ENCODE peak calls at places on chromosomes 11 and 22, in ten cellular contexts. One of them, this sample, is unnamed.

GRCh38 chr11:121591405-121592033 is 138.8 kb upstream of the SORL1-AS1 start:
- DNase-seq in transverse colon: peak; percentile 73
- DNase-seq in sigmoid colon: peak; percentile 74
- DNase-seq in esophagus muscularis mucosa: no peak
- DNase-seq in stomach: peak; percentile 70
- DNase-seq in SK-N-SH: peak; percentile 78
- DNase-seq in suprapubic skin: peak; percentile 74
- DNase-seq in HCT116: peak; percentile 64
- DNase-seq in spleen: no peak
- DNase-seq in GM23338: peak; percentile 89
- DNase-seq in this sample: peak; percentile 65

GRCh38 chr11:119608781-119609180 is 120.2 kb downstream of the NECTIN1 start:
- DNase-seq in transverse colon: no peak
- DNase-seq in sigmoid colon: no peak
- DNase-seq in esophagus muscularis mucosa: no peak
- DNase-seq in stomach: no peak
- DNase-seq in SK-N-SH: no peak
- DNase-seq in suprapubic skin: no peak
- DNase-seq in HCT116: no peak
- DNase-seq in spleen: no peak
- DNase-seq in GM23338: peak; percentile 49
- DNase-seq in this sample: no peak

GRCh38 chr22:30969532-30970355 is 679 bp downstream of the TUG1 start:
- DNase-seq in transverse colon: peak; percentile 53
- DNase-seq in sigmoid colon: peak; percentile 64
- DNase-seq in esophagus muscularis mucosa: no peak
- DNase-seq in stomach: peak; percentile 31
- DNase-seq in SK-N-SH: no peak
- DNase-seq in suprapubic skin: no peak
- DNase-seq in HCT116: no peak
- DNase-seq in spleen: no peak
- DNase-seq in GM23338: peak; percentile 59
- DNase-seq in this sample: no peak

GRCh38 chr22:37425800-37426531 is 1.3 kb downstream of the ELFN2 start:
- DNase-seq in transverse colon: no peak
- DNase-seq in sigmoid colon: no peak
- DNase-seq in esophagus muscularis mucosa: no peak
- DNase-seq in stomach: no peak
- DNase-seq in SK-N-SH: no peak
- DNase-seq in suprapubic skin: no peak
- DNase-seq in HCT116: no peak
- DNase-seq in spleen: no peak
- DNase-seq in GM23338: peak; percentile 70
- DNase-seq in this sample: peak; percentile 70

GRCh38 chr11:131279685-131280084 is 90.7 kb upstream of the NTM start:
- DNase-seq in transverse colon: no peak
- DNase-seq in sigmoid colon: no peak
- DNase-seq in esophagus muscularis mucosa: no peak
- DNase-seq in stomach: no peak
- DNase-seq in SK-N-SH: no peak
- DNase-seq in suprapubic skin: no peak
- DNase-seq in HCT116: no peak
- DNase-seq in spleen: no peak
- DNase-seq in GM23338: no peak
- DNase-seq in this sample: no peak

GRCh38 chr11:34492806-34493414 is 20.7 kb downstream of the ELF5 start:
- DNase-seq in transverse colon: peak; percentile 53
- DNase-seq in sigmoid colon: no peak
- DNase-seq in esophagus muscularis mucosa: no peak
- DNase-seq in stomach: peak; percentile 74
- DNase-seq in SK-N-SH: peak; percentile 72
- DNase-seq in suprapubic skin: no peak
- DNase-seq in HCT116: peak; percentile 60
- DNase-seq in spleen: no peak
- DNase-seq in GM23338: peak; percentile 87
- DNase-seq in this sample: peak; percentile 68

GRCh38 chr11:113991170-113991569 is 16.3 kb downstream of the HTR3A start:
- DNase-seq in transverse colon: no peak
- DNase-seq in sigmoid colon: no peak
- DNase-seq in esophagus muscularis mucosa: no peak
- DNase-seq in stomach: no peak
- DNase-seq in SK-N-SH: no peak
- DNase-seq in suprapubic skin: no peak
- DNase-seq in HCT116: no peak
- DNase-seq in spleen: no peak
- DNase-seq in GM23338: peak; percentile 87
- DNase-seq in this sample: no peak

GRCh38 chr11:118679483-118679882 is at the start of gene TREH:
- DNase-seq in transverse colon: peak; percentile 76
- DNase-seq in sigmoid colon: no peak
- DNase-seq in esophagus muscularis mucosa: no peak
- DNase-seq in stomach: peak; percentile 81
- DNase-seq in SK-N-SH: no peak
- DNase-seq in suprapubic skin: no peak
- DNase-seq in HCT116: no peak
- DNase-seq in spleen: peak; percentile 57
- DNase-seq in GM23338: no peak
- DNase-seq in this sample: no peak

GRCh38 chr11:117909611-117910382 is 19.4 kb downstream of the TMPRSS13 start:
- DNase-seq in transverse colon: no peak
- DNase-seq in sigmoid colon: peak; percentile 57
- DNase-seq in esophagus muscularis mucosa: no peak
- DNase-seq in stomach: no peak
- DNase-seq in SK-N-SH: no peak
- DNase-seq in suprapubic skin: peak; percentile 60
- DNase-seq in HCT116: no peak
- DNase-seq in spleen: peak; percentile 82
- DNase-seq in GM23338: no peak
- DNase-seq in this sample: no peak

GRCh38 chr11:59222464-59223065 is 9.8 kb upstream of the MPEG1 start:
- DNase-seq in transverse colon: no peak
- DNase-seq in sigmoid colon: no peak
- DNase-seq in esophagus muscularis mucosa: no peak
- DNase-seq in stomach: no peak
- DNase-seq in SK-N-SH: no peak
- DNase-seq in suprapubic skin: no peak
- DNase-seq in HCT116: no peak
- DNase-seq in spleen: no peak
- DNase-seq in GM23338: no peak
- DNase-seq in this sample: no peak

GRCh38 chr11:115959098-115959497 is 454.9 kb upstream of the CADM1 start:
- DNase-seq in transverse colon: no peak
- DNase-seq in sigmoid colon: no peak
- DNase-seq in esophagus muscularis mucosa: no peak
- DNase-seq in stomach: no peak
- DNase-seq in SK-N-SH: peak; percentile 36
- DNase-seq in suprapubic skin: no peak
- DNase-seq in HCT116: no peak
- DNase-seq in spleen: no peak
- DNase-seq in GM23338: no peak
- DNase-seq in this sample: no peak

GRCh38 chr11:12147827-12148226 is 37.4 kb downstream of the MICAL2 start:
- DNase-seq in transverse colon: no peak
- DNase-seq in sigmoid colon: no peak
- DNase-seq in esophagus muscularis mucosa: no peak
- DNase-seq in stomach: no peak
- DNase-seq in SK-N-SH: no peak
- DNase-seq in suprapubic skin: no peak
- DNase-seq in HCT116: no peak
- DNase-seq in spleen: no peak
- DNase-seq in GM23338: no peak
- DNase-seq in this sample: no peak

GRCh38 chr11:12148882-12149281 is 38.5 kb downstream of the MICAL2 start:
- DNase-seq in transverse colon: peak; percentile 5
- DNase-seq in sigmoid colon: no peak
- DNase-seq in esophagus muscularis mucosa: no peak
- DNase-seq in stomach: no peak
- DNase-seq in SK-N-SH: no peak
- DNase-seq in suprapubic skin: peak; percentile 18
- DNase-seq in HCT116: no peak
- DNase-seq in spleen: no peak
- DNase-seq in GM23338: no peak
- DNase-seq in this sample: no peak

GRCh38 chr11:12150831-12151382 is 40.5 kb downstream of the MICAL2 start:
- DNase-seq in transverse colon: peak; percentile 6
- DNase-seq in sigmoid colon: no peak
- DNase-seq in esophagus muscularis mucosa: no peak
- DNase-seq in stomach: no peak
- DNase-seq in SK-N-SH: no peak
- DNase-seq in suprapubic skin: peak; percentile 8
- DNase-seq in HCT116: no peak
- DNase-seq in spleen: peak; percentile 15
- DNase-seq in GM23338: no peak
- DNase-seq in this sample: no peak

GRCh38 chr11:12148466-12148865 is 38.1 kb downstream of the MICAL2 start:
- DNase-seq in transverse colon: no peak
- DNase-seq in sigmoid colon: no peak
- DNase-seq in esophagus muscularis mucosa: no peak
- DNase-seq in stomach: no peak
- DNase-seq in SK-N-SH: no peak
- DNase-seq in suprapubic skin: no peak
- DNase-seq in HCT116: no peak
- DNase-seq in spleen: no peak
- DNase-seq in GM23338: no peak
- DNase-seq in this sample: no peak

GRCh38 chr11:12149672-12150225 is 39.4 kb downstream of the MICAL2 start:
- DNase-seq in transverse colon: peak; percentile 1
- DNase-seq in sigmoid colon: no peak
- DNase-seq in esophagus muscularis mucosa: no peak
- DNase-seq in stomach: no peak
- DNase-seq in SK-N-SH: no peak
- DNase-seq in suprapubic skin: no peak
- DNase-seq in HCT116: no peak
- DNase-seq in spleen: no peak
- DNase-seq in GM23338: no peak
- DNase-seq in this sample: no peak
- TF ChIP-seq POLR2AphosphoS5 in transverse colon: no peak
- TF ChIP-seq POLR2AphosphoS5 in sigmoid colon: no peak
- TF ChIP-seq POLR2AphosphoS5 in esophagus muscularis mucosa: no peak
- TF ChIP-seq POLR2AphosphoS5 in stomach: no peak
- TF ChIP-seq POLR2AphosphoS5 in SK-N-SH: no peak
- TF ChIP-seq POLR2AphosphoS5 in suprapubic skin: no peak
- TF ChIP-seq POLR2AphosphoS5 in HCT116: no peak
- TF ChIP-seq POLR2AphosphoS5 in spleen: no peak
- TF ChIP-seq POLR2AphosphoS5 in GM23338: no peak
- TF ChIP-seq POLR2AphosphoS5 in this sample: no peak

DNA sequence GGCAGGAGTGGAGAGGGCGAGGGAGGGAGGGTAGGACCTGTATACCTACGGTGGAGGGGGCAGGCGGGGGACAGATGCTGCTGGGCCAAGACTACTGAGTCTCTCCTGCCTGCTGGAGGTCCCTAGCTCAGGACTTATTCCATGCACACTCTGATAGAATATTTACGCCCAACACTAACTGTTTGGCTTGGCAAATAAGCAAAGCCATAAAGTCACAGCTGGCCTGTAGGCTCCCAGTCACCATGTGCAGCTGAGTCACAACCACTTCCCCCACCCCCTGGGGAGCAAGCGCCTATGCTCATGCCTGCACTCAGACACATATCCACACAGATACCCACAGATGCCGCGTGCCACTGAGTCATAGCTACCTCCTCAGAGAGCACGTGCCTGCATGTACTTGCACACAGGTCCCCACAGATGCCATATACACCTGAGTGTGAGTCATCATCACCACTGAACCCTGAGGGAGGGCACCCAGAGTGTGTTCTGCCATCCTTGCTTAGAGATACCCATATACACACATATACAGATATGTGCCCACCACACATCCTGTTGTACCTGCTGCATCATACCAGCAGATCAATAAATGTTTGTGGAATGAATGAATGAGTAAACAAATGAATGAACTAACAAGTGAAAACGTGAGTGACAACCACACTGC is 95.8 kb downstream of the SWAP70 start:
- DNase-seq in transverse colon: peak; percentile 86
- DNase-seq in sigmoid colon: peak; percentile 94
- DNase-seq in esophagus muscularis mucosa: peak; percentile 95
- DNase-seq in stomach: peak; percentile 65
- DNase-seq in SK-N-SH: peak; percentile 47
- DNase-seq in suprapubic skin: peak; percentile 97
- DNase-seq in HCT116: peak; percentile 96
- DNase-seq in spleen: peak; percentile 81
- DNase-seq in GM23338: no peak
- DNase-seq in this sample: peak; percentile 89
- TF ChIP-seq POLR2AphosphoS5 in transverse colon: peak; percentile 88
- TF ChIP-seq POLR2AphosphoS5 in sigmoid colon: peak; percentile 95
- TF ChIP-seq POLR2AphosphoS5 in esophagus muscularis mucosa: peak; percentile 47
- TF ChIP-seq POLR2AphosphoS5 in stomach: peak; percentile 50
- TF ChIP-seq POLR2AphosphoS5 in SK-N-SH: peak; percentile 84
- TF ChIP-seq POLR2AphosphoS5 in suprapubic skin: peak; percentile 98
- TF ChIP-seq POLR2AphosphoS5 in HCT116: peak; percentile 79
- TF ChIP-seq POLR2AphosphoS5 in spleen: no peak
- TF ChIP-seq POLR2AphosphoS5 in GM23338: no peak
- TF ChIP-seq POLR2AphosphoS5 in this sample: peak; percentile 67

DNA sequence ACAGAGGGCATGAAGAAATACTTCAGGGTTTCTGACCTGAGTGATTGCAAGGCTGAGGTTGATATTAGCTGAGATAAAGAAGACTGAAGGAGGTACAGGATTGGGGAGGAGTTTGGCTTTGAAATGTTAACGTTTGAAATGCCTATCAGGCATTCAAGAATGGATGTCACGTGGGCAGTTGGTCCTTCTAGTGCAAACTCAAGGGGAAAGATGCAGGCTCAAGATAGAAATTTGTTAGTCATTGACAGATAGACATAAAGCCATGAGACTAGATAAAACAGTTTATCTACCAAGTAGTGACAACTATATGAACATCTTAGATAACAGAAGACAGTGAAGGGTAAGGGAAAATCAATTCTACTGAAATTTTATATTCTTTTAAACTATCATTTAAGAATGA is 23.1 kb downstream of the TTC17 start:
- DNase-seq in transverse colon: no peak
- DNase-seq in sigmoid colon: no peak
- DNase-seq in esophagus muscularis mucosa: no peak
- DNase-seq in stomach: no peak
- DNase-seq in SK-N-SH: no peak
- DNase-seq in suprapubic skin: no peak
- DNase-seq in HCT116: no peak
- DNase-seq in spleen: no peak
- DNase-seq in GM23338: peak; percentile 59
- DNase-seq in this sample: no peak
- TF ChIP-seq POLR2AphosphoS5 in transverse colon: no peak
- TF ChIP-seq POLR2AphosphoS5 in sigmoid colon: no peak
- TF ChIP-seq POLR2AphosphoS5 in esophagus muscularis mucosa: no peak
- TF ChIP-seq POLR2AphosphoS5 in stomach: no peak
- TF ChIP-seq POLR2AphosphoS5 in SK-N-SH: no peak
- TF ChIP-seq POLR2AphosphoS5 in suprapubic skin: no peak
- TF ChIP-seq POLR2AphosphoS5 in HCT116: no peak
- TF ChIP-seq POLR2AphosphoS5 in spleen: no peak
- TF ChIP-seq POLR2AphosphoS5 in GM23338: no peak
- TF ChIP-seq POLR2AphosphoS5 in this sample: no peak

DNA sequence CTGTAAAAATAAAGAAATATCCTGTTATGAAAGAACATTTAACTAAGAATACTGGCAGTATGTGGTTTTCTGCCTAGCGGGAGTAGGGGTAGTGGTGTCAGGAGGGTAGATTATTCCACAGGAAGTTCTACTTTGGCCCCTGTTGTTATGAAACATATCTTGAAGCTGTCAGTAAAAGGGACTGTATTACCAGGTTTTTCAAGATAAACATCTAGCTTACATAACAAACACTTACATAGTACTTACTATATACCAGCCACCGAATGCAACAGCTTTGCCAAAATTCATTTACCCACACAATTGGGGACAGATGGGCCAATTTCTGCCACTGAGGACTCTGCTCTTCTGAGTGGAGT is 3.7 kb downstream of the TMEM123 start:
- DNase-seq in transverse colon: no peak
- DNase-seq in sigmoid colon: no peak
- DNase-seq in esophagus muscularis mucosa: no peak
- DNase-seq in stomach: no peak
- DNase-seq in SK-N-SH: no peak
- DNase-seq in suprapubic skin: no peak
- DNase-seq in HCT116: no peak
- DNase-seq in spleen: no peak
- DNase-seq in GM23338: no peak
- DNase-seq in this sample: no peak
- TF ChIP-seq POLR2AphosphoS5 in transverse colon: no peak
- TF ChIP-seq POLR2AphosphoS5 in sigmoid colon: no peak
- TF ChIP-seq POLR2AphosphoS5 in esophagus muscularis mucosa: no peak
- TF ChIP-seq POLR2AphosphoS5 in stomach: no peak
- TF ChIP-seq POLR2AphosphoS5 in SK-N-SH: no peak
- TF ChIP-seq POLR2AphosphoS5 in suprapubic skin: no peak
- TF ChIP-seq POLR2AphosphoS5 in HCT116: no peak
- TF ChIP-seq POLR2AphosphoS5 in spleen: no peak
- TF ChIP-seq POLR2AphosphoS5 in GM23338: no peak
- TF ChIP-seq POLR2AphosphoS5 in this sample: no peak